ENCODE peak calls at places on chromosomes 16 and 17, in five cellular contexts. E is epithelial cell of esophagus, H is fibroblast of the aortic adventitia, P is HAP-1, D is stomach. K is an unnamed sample.

GRCh38 chr17:12398636-12399035 is 267.1 kb upstream of the MYOCD start:
- DNase-seq in E (no peak), H (peak), P (no peak), D (no peak), K (no peak)

GRCh38 chr16:58678716-58679115 is 5.9 kb downstream of the SLC38A7 start:
- DNase-seq in E (peak), H (peak), P (no peak), D (no peak), K (no peak)

GRCh38 chr16:24834459-24835335 is 11.1 kb upstream of the SLC5A11 start:
- DNase-seq in E (peak), H (peak), P (peak), D (peak), K (no peak)

GRCh38 chr17:40209404-40210093 is 9.6 kb upstream of the WIPF2 start:
- DNase-seq in E (no peak), H (peak), P (no peak), D (no peak), K (no peak)

GRCh38 chr16:27449434-27450188 is 47.6 kb downstream of the IL21R start:
- DNase-seq in E (no peak), H (no peak), P (no peak), D (peak), K (peak)

GRCh38 chr16:2884041-2884451 is 1.0 kb downstream of the FLYWCH2 start:
- DNase-seq in E (no peak), H (no peak), P (no peak), D (no peak), K (no peak)

GRCh38 chr17:72305472-72305871 is 184.7 kb downstream of the SOX9 start:
- DNase-seq in E (no peak), H (no peak), P (no peak), D (no peak), K (no peak)

GRCh38 chr17:40598928-40599627 is 33.8 kb upstream of the CCR7 start:
- DNase-seq in E (no peak), H (peak), P (no peak), D (no peak), K (peak)

GRCh38 chr16:30570621-30571443 is 682 bp downstream of the ZNF688 start:
- DNase-seq in E (peak), H (peak), P (peak), D (peak), K (no peak)

GRCh38 chr17:64772845-64773299 is 110.8 kb upstream of the SMURF2 start:
- DNase-seq in E (no peak), H (no peak), P (no peak), D (no peak), K (no peak)

GRCh38 chr17:75931062-75931461 is 9.8 kb downstream of the FBF1 start:
- DNase-seq in E (no peak), H (no peak), P (no peak), D (no peak), K (no peak)

GRCh38 chr17:46916211-46916610 is 6.7 kb upstream of the GOSR2 start:
- DNase-seq in E (peak), H (no peak), P (no peak), D (no peak), K (no peak)

GRCh38 chr17:75861927-75862317 is 6.8 kb upstream of the WBP2 start:
- DNase-seq in E (no peak), H (peak), P (no peak), D (no peak), K (no peak)

GRCh38 chr17:2233441-2233947 is 70.1 kb downstream of the SMG6 start:
- DNase-seq in E (no peak), H (no peak), P (no peak), D (no peak), K (no peak)

GRCh38 chr16:87973721-87974120 is 22.5 kb downstream of the BANP start:
- DNase-seq in E (peak), H (no peak), P (no peak), D (no peak), K (no peak)

GRCh38 chr17:82492647-82493516 is 26.6 kb upstream of the FOXK2 start:
- DNase-seq in E (peak), H (peak), P (no peak), D (no peak), K (no peak)

GRCh38 chr17:11598274-11599221 is at the start of gene DNAH9:
- DNase-seq in E (peak), H (no peak), P (peak), D (peak), K (no peak)

GRCh38 chr16:65098916-65099315 is 22.9 kb downstream of the CDH11 start:
- DNase-seq in E (no peak), H (no peak), P (no peak), D (no peak), K (no peak)

GRCh38 chr16:67112591-67113399 is 3.1 kb downstream of the PHAF1 start:
- DNase-seq in E (peak), H (no peak), P (no peak), D (no peak), K (no peak)

GRCh38 chr16:69064164-69064563 is 41.3 kb upstream of the HAS3 start:
- DNase-seq in E (peak), H (no peak), P (no peak), D (no peak), K (no peak)

GRCh38 chr17:8117980-8118768 is at the start of gene ALOXE3:
- DNase-seq in E (peak), H (peak), P (peak), D (peak), K (no peak)

GRCh38 chr16:81531415-81531814 is 86.8 kb downstream of the CMIP start:
- DNase-seq in E (peak), H (no peak), P (no peak), D (no peak), K (no peak)

GRCh38 chr17:82300707-82301270 is 16.6 kb downstream of the CD7 start:
- DNase-seq in E (peak), H (peak), P (peak), D (peak), K (peak)

DNA sequence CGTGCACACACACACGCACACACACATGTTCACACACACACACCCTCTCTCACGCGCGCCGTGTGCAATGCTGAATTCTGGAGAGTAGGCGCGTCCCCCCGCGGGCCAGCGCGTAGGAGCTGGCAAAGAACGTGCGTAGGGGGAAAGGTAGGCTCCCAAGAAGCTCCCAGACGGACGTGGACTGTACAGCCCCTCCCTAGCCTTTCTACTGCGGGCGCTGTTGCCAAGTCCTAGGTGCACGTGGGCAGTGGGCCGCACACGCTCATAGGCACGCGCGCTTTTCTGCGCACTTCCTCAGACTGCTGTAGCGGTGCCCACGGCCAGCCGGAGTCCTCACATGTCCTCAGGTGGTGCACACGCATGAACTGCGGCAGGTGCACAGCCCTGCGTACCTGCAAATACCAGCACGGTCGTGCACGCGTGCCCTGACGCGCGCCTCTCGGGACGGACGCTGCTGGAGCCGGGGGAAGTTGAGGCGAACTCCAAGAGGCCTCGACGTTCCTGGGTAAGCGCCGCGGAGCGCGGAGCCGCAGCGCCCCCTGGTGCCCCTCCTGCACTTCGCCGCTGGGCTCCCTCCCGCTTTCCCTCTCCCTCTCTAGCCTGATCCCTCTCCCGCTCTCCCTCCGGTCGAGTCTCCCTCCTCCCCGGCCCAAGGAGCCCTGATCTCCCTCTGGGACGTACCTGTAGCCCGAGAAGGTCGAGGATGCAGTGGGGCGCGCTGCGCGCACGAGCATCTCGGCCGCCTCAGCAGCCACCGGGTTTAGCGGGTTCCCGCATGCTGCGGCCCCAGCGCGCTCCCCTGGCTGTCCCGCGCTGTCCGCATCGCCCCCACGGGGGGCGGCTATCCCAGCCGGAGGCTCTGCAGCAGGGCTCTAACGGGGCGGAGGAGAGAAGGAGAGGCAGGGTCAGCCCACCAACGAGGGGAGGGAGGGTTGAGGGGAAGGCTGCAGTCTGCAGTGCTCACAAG is 749 bp downstream of the GRIN2A start:
- DNase-seq in E (peak), H (peak), P (peak), D (peak), K (peak)
- H3K4me3 ChIP-seq in E (no peak), H (peak), P (no peak), D (peak), K (peak)

GRCh38 chr16:57590654-57591085 is 37.8 kb upstream of the ADGRG1 start:
- DNase-seq in E (peak), H (peak), P (no peak), D (no peak), K (no peak)

GRCh38 chr16:57592591-57593003 is 35.8 kb upstream of the ADGRG1 start:
- DNase-seq in E (no peak), H (no peak), P (no peak), D (peak), K (no peak)

GRCh38 chr16:57591870-57592485 is 36.5 kb upstream of the ADGRG1 start:
- DNase-seq in E (no peak), H (no peak), P (no peak), D (no peak), K (no peak)

GRCh38 chr16:57593021-57593420 is 35.4 kb upstream of the ADGRG1 start:
- DNase-seq in E (peak), H (no peak), P (no peak), D (no peak), K (no peak)

DNA sequence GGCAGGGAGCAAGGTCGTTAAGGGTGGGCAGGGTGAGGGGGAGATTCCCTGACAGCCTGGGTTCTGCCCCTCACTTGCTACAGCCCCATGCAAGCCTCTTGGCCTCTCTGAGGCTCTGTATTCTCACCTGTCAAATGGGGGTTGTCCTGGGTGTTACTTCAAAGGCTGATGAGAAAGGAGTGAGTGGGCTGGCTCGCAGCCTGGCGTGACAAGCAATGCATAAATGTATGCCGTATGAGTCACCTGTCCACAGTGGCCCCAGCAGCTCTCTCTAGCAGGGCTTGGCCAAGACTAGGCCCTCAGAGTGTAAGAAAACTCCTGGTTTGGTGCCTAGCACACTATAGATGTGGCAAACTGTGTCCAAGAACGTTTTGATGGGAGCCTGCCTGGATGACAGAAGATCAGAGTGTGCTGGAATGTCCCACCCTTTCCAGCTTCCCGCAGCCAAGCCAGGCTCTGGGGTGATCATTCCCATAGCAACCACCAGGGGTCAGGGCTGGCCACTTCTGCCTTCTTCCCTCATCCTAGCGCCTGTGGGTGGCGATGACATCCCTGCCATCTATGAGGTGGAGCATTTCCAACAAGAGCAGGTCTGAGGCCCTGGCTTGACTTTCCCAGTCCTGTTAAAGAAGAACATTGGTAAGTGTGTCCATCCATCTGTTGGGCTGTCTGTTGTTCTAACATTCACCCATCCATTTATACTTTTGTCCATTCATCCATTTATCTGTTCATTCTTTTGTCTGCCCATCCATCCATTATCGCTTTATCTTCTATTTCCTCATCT is 37.2 kb upstream of the ADGRG1 start:
- DNase-seq in E (peak), H (peak), P (peak), D (peak), K (no peak)
- H3K4me3 ChIP-seq in E (no peak), H (no peak), P (no peak), D (no peak), K (no peak)

GRCh38 chr16:1019934-1020305 is 38.4 kb downstream of the SOX8 start:
- DNase-seq in E (no peak), H (peak), P (no peak), D (no peak), K (no peak)
- H3K4me3 ChIP-seq in E (no peak), H (peak), P (no peak), D (peak), K (no peak)

GRCh38 chr17:50871898-50872297 is 5.7 kb upstream of the TOB1 start:
- DNase-seq in E (no peak), H (no peak), P (no peak), D (no peak), K (no peak)
- H3K4me3 ChIP-seq in E (no peak), H (no peak), P (no peak), D (no peak), K (no peak)

GRCh38 chr17:73786286-73786743 is 142.1 kb upstream of the SDK2 start:
- DNase-seq in E (no peak), H (no peak), P (no peak), D (peak), K (no peak)
- H3K4me3 ChIP-seq in E (no peak), H (no peak), P (no peak), D (no peak), K (no peak)